ENCODE peak calls at places on chromosomes 7 and 10, in five cellular contexts. J is neuronal stem cell, F is H9, R is H1, Z is mesenchymal stem cell. W is an unnamed sample.

GRCh38 chr7:144547888-144548287 is 144.4 kb upstream of the NOBOX start:
- DNase-seq in J (no peak), F (no peak), R (no peak), Z (no peak), W (peak)

GRCh38 chr10:101071885-101072433 is 10.2 kb downstream of the KAZALD1 start:
- DNase-seq in J (no peak), F (no peak), R (no peak), Z (no peak), W (no peak)

GRCh38 chr10:8095962-8096361 is 41.5 kb downstream of the GATA3 start:
- DNase-seq in J (no peak), F (no peak), R (no peak), Z (no peak), W (no peak)

GRCh38 chr10:87658383-87658795 is 1.3 kb upstream of the PAPSS2 start:
- DNase-seq in J (no peak), F (no peak), R (no peak), Z (peak), W (no peak)

GRCh38 chr10:93032105-93032808 is 28.3 kb upstream of the CYP26C1 start:
- DNase-seq in J (no peak), F (no peak), R (no peak), Z (no peak), W (peak)

GRCh38 chr10:132837905-132838304 is 52.0 kb upstream of the NKX6-2 start:
- DNase-seq in J (no peak), F (peak), R (no peak), Z (no peak), W (no peak)

GRCh38 chr7:151934584-151934983 is 21.7 kb upstream of the GALNTL5 start:
- DNase-seq in J (no peak), F (no peak), R (no peak), Z (no peak), W (no peak)

GRCh38 chr10:29344073-29344820 is 55.4 kb downstream of the LYZL1 start:
- DNase-seq in J (no peak), F (peak), R (no peak), Z (no peak), W (no peak)

GRCh38 chr7:158066085-158066484 is 521.5 kb downstream of the PTPRN2 start:
- DNase-seq in J (no peak), F (no peak), R (no peak), Z (no peak), W (no peak)

GRCh38 chr10:102068216-102068615 is 3.1 kb downstream of the HPS6 start:
- DNase-seq in J (no peak), F (no peak), R (no peak), Z (no peak), W (no peak)

GRCh38 chr10:22334414-22335203 is 10.7 kb upstream of the SPAG6 start:
- DNase-seq in J (peak), F (peak), R (peak), Z (peak), W (no peak)

GRCh38 chr10:33803248-33803647 is 468.8 kb upstream of the NRP1 start:
- DNase-seq in J (no peak), F (no peak), R (no peak), Z (no peak), W (peak)

GRCh38 chr7:26397786-26398435 is 106.2 kb downstream of the SNX10 start:
- DNase-seq in J (peak), F (peak), R (peak), Z (peak), W (no peak)

GRCh38 chr7:79965946-79966345 is 168.7 kb upstream of the GNAI1 start:
- DNase-seq in J (no peak), F (no peak), R (no peak), Z (no peak), W (no peak)

GRCh38 chr7:101104799-101105198 is 19.5 kb downstream of the TRIM56 start:
- DNase-seq in J (no peak), F (no peak), R (no peak), Z (no peak), W (no peak)

GRCh38 chr7:75039709-75040108 is 33.9 kb downstream of the RCC1L start:
- DNase-seq in J (no peak), F (no peak), R (no peak), Z (no peak), W (no peak)

GRCh38 chr7:134587736-134588135 is 38.8 kb downstream of the AKR1B15 start:
- DNase-seq in J (no peak), F (no peak), R (no peak), Z (no peak), W (peak)

GRCh38 chr10:105017116-105017515 is 376.0 kb downstream of the SORCS3 start:
- DNase-seq in J (no peak), F (no peak), R (no peak), Z (no peak), W (no peak)

GRCh38 chr10:6383099-6383812 is 180.5 kb downstream of the PFKFB3 start:
- DNase-seq in J (no peak), F (no peak), R (peak), Z (peak), W (no peak)

GRCh38 chr10:109067051-109067450 is 856.3 kb downstream of the XPNPEP1 start:
- DNase-seq in J (no peak), F (no peak), R (no peak), Z (no peak), W (no peak)

GRCh38 chr7:141322355-141322754 is 228.9 kb upstream of the AGK start:
- DNase-seq in J (no peak), F (no peak), R (no peak), Z (no peak), W (no peak)

GRCh38 chr7:141317033-141317585 is 234.1 kb upstream of the AGK start:
- DNase-seq in J (no peak), F (no peak), R (no peak), Z (no peak), W (no peak)

GRCh38 chr7:141325275-141325674 is 225.9 kb upstream of the AGK start:
- DNase-seq in J (no peak), F (no peak), R (no peak), Z (no peak), W (no peak)

GRCh38 chr7:141323826-141324225 is 227.4 kb upstream of the AGK start:
- DNase-seq in J (no peak), F (no peak), R (no peak), Z (no peak), W (peak)

DNA sequence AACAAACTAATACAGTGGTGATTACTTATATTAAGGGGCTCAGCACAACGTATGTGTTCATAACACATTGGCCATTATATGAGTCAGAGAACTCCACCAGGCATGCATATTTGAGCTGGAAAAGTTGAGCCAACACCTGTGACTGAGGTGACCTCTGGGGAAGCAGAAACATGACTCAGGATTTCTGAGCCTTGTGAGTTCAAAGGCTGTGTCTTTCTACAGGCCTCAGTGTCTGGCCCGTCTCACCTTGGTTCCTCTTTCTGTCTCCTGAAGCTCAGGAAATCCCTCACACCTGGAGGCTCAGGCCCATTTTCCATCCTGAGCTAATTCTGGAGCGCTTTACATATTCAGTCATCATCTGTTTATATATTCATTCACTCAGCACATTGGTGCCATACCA is 230.9 kb upstream of the AGK start:
- DNase-seq in J (no peak), F (no peak), R (no peak), Z (no peak), W (no peak)
- H2BK12ac ChIP-seq in J (no peak), F (no peak), R (no peak), Z (no peak), W (no peak)

GRCh38 chr7:90599892-90600555 is 3.9 kb downstream of the CDK14 start:
- DNase-seq in J (no peak), F (no peak), R (no peak), Z (no peak), W (no peak)
- H3K9ac ChIP-seq in J (no peak), F (no peak), R (no peak), Z (peak), W (no peak)

DNA sequence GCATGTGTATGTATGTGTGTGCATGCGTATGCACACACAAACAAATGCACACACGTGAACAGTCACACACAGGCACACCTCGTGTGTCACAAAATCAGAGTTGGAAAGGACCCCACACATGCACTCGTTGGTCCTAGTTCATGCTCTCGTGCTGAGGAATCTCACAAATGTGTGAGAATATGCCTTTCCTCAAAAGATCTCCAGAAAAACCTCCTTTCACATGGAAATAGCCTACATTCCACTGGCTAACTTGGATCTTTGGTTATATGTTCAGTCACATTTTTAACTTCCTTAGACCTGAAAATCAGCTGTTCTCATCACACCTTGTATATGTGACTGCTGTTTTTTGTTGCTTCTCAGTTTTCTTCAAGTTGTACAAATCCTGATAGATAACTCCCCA is 256.7 kb downstream of the DPP6 start:
- DNase-seq in J (no peak), F (no peak), R (no peak), Z (no peak), W (no peak)
- H2BK12ac ChIP-seq in J (no peak), F (no peak), R (peak), Z (no peak), W (no peak)

GRCh38 chr10:116707981-116708380 is 34.4 kb downstream of the HSPA12A start:
- DNase-seq in J (no peak), F (no peak), R (no peak), Z (no peak), W (no peak)
- H3K9ac ChIP-seq in J (no peak), F (no peak), R (no peak), Z (peak), W (no peak)